ENCODE peak calls at places on chromosomes 6 and 20, in ten cellular contexts. N is esophagus muscularis mucosa, C is fibroblast of lung, Y is HCT116, U is cardiac muscle cell, L is upper lobe of right lung, A is neuronal stem cell, B is endothelial cell of umbilical vein, T is uterus, J is HepG2. R is an unnamed sample.

GRCh38 chr6:98827295-98828159 is 6.8 kb upstream of the POU3F2 start:
- DNase-seq in N (no peak), C (peak), Y (no peak), U (peak), L (no peak), A (peak), B (no peak), T (no peak), J (no peak), R (no peak)

GRCh38 chr20:4944918-4945317 is 56.4 kb downstream of the SLC23A2 start:
- DNase-seq in N (no peak), C (no peak), Y (no peak), U (no peak), L (no peak), A (no peak), B (no peak), T (no peak), J (no peak), R (no peak)

GRCh38 chr6:77965449-77965848 is 312.6 kb downstream of the MEI4 start:
- DNase-seq in N (no peak), C (no peak), Y (no peak), U (no peak), L (no peak), A (no peak), B (no peak), T (no peak), J (no peak), R (no peak)

GRCh38 chr6:11126876-11127275 is 15.4 kb upstream of the ERVFRD-1 start:
- DNase-seq in N (no peak), C (peak), Y (no peak), U (no peak), L (no peak), A (no peak), B (no peak), T (no peak), J (peak), R (no peak)

GRCh38 chr6:11232968-11233626 is 629 bp upstream of the NEDD9 start:
- DNase-seq in N (no peak), C (no peak), Y (no peak), U (peak), L (no peak), A (peak), B (no peak), T (no peak), J (peak), R (no peak)

GRCh38 chr20:52888096-52888495 is 84.1 kb upstream of the TSHZ2 start:
- DNase-seq in N (no peak), C (peak), Y (no peak), U (no peak), L (no peak), A (no peak), B (no peak), T (no peak), J (no peak), R (no peak)

GRCh38 chr6:16402501-16402900 is 164.1 kb downstream of the GMPR start:
- DNase-seq in N (no peak), C (no peak), Y (no peak), U (no peak), L (no peak), A (no peak), B (peak), T (peak), J (no peak), R (no peak)

GRCh38 chr6:43843669-43844171 is 73.7 kb downstream of the VEGFA start:
- DNase-seq in N (no peak), C (no peak), Y (no peak), U (no peak), L (no peak), A (no peak), B (no peak), T (no peak), J (no peak), R (no peak)

GRCh38 chr6:77092971-77093370 is 370.3 kb downstream of the HTR1B start:
- DNase-seq in N (no peak), C (peak), Y (no peak), U (no peak), L (no peak), A (no peak), B (peak), T (no peak), J (no peak), R (no peak)

GRCh38 chr6:143549630-143550268 is 38.2 kb upstream of the FUCA2 start:
- DNase-seq in N (no peak), C (no peak), Y (no peak), U (no peak), L (no peak), A (no peak), B (no peak), T (no peak), J (no peak), R (no peak)

GRCh38 chr6:47016236-47016635 is 25.9 kb downstream of the ADGRF1 start:
- DNase-seq in N (peak), C (no peak), Y (no peak), U (no peak), L (no peak), A (peak), B (no peak), T (no peak), J (no peak), R (no peak)

GRCh38 chr20:62977613-62978558 is 25.4 kb downstream of the SLC17A9 start:
- DNase-seq in N (no peak), C (no peak), Y (peak), U (no peak), L (no peak), A (no peak), B (no peak), T (no peak), J (no peak), R (no peak)

GRCh38 chr6:107740496-107741190 is 83.5 kb downstream of the SCML4 start:
- DNase-seq in N (peak), C (no peak), Y (no peak), U (no peak), L (no peak), A (no peak), B (no peak), T (no peak), J (no peak), R (no peak)

GRCh38 chr6:33929575-33930288 is 125.9 kb upstream of the MLN start:
- DNase-seq in N (no peak), C (no peak), Y (no peak), U (no peak), L (no peak), A (no peak), B (no peak), T (no peak), J (no peak), R (no peak)

GRCh38 chr6:155604991-155605390 is 149.4 kb upstream of the NOX3 start:
- DNase-seq in N (no peak), C (peak), Y (no peak), U (no peak), L (no peak), A (no peak), B (no peak), T (no peak), J (no peak), R (no peak)

GRCh38 chr6:84460491-84460890 is 233.0 kb upstream of the CEP162 start:
- DNase-seq in N (no peak), C (peak), Y (no peak), U (no peak), L (no peak), A (no peak), B (peak), T (no peak), J (no peak), R (no peak)

GRCh38 chr20:21103582-21104465 is 2.3 kb downstream of the LINC00237 start:
- DNase-seq in N (peak), C (no peak), Y (no peak), U (no peak), L (no peak), A (no peak), B (no peak), T (no peak), J (no peak), R (no peak)

GRCh38 chr20:19973920-19974620 is 43.1 kb upstream of the NAA20 start:
- DNase-seq in N (peak), C (peak), Y (no peak), U (no peak), L (peak), A (no peak), B (peak), T (peak), J (no peak), R (no peak)

GRCh38 chr6:152356659-152357058 is 280.5 kb downstream of the SYNE1 start:
- DNase-seq in N (no peak), C (peak), Y (peak), U (no peak), L (no peak), A (no peak), B (peak), T (no peak), J (peak), R (no peak)

GRCh38 chr6:122733259-122733658 is 46.3 kb upstream of the FABP7 start:
- DNase-seq in N (no peak), C (no peak), Y (no peak), U (no peak), L (no peak), A (no peak), B (no peak), T (no peak), J (no peak), R (no peak)

GRCh38 chr20:33125983-33126382 is 42.0 kb upstream of the BPIFA2 start:
- DNase-seq in N (no peak), C (no peak), Y (no peak), U (no peak), L (no peak), A (no peak), B (no peak), T (no peak), J (peak), R (no peak)

GRCh38 chr6:34393191-34393967 is 910 bp upstream of the NUDT3 start:
- DNase-seq in N (no peak), C (no peak), Y (no peak), U (no peak), L (no peak), A (no peak), B (no peak), T (no peak), J (no peak), R (no peak)

GRCh38 chr6:19552588-19552987 is 284.6 kb upstream of the ID4 start:
- DNase-seq in N (no peak), C (no peak), Y (no peak), U (no peak), L (no peak), A (no peak), B (no peak), T (no peak), J (no peak), R (no peak)

GRCh38 chr20:40719330-40719729 is 30.3 kb upstream of the MAFB start:
- DNase-seq in N (no peak), C (no peak), Y (no peak), U (no peak), L (no peak), A (no peak), B (no peak), T (no peak), J (no peak), R (no peak)

GRCh38 chr6:18386302-18386976 is 711 bp upstream of the RNF144B start:
- DNase-seq in N (no peak), C (peak), Y (no peak), U (peak), L (no peak), A (peak), B (peak), T (no peak), J (peak), R (no peak)

GRCh38 chr6:54618597-54618996 is 228.0 kb upstream of the FAM83B start:
- DNase-seq in N (no peak), C (no peak), Y (no peak), U (no peak), L (no peak), A (no peak), B (peak), T (no peak), J (no peak), R (no peak)

GRCh38 chr20:10359621-10360040 is 74.4 kb downstream of the MKKS start:
- DNase-seq in N (no peak), C (peak), Y (no peak), U (no peak), L (no peak), A (no peak), B (peak), T (no peak), J (no peak), R (no peak)

GRCh38 chr6:158313989-158314388 is 1.7 kb downstream of the TULP4 start:
- DNase-seq in N (no peak), C (no peak), Y (no peak), U (no peak), L (no peak), A (no peak), B (no peak), T (no peak), J (no peak), R (no peak)

GRCh38 chr6:43884660-43885022 is 114.6 kb downstream of the VEGFA start:
- DNase-seq in N (no peak), C (no peak), Y (no peak), U (no peak), L (peak), A (no peak), B (no peak), T (no peak), J (no peak), R (no peak)

GRCh38 chr20:2814076-2814475 is 711 bp upstream of the C20orf141 start:
- DNase-seq in N (no peak), C (no peak), Y (no peak), U (no peak), L (no peak), A (no peak), B (no peak), T (no peak), J (no peak), R (no peak)

GRCh38 chr6:48109902-48110301 is 1.1 kb downstream of the PTCHD4 start:
- DNase-seq in N (no peak), C (peak), Y (no peak), U (no peak), L (no peak), A (no peak), B (peak), T (no peak), J (peak), R (no peak)

GRCh38 chr6:142301421-142302391 is at the start of gene ADGRG6:
- DNase-seq in N (no peak), C (peak), Y (peak), U (peak), L (peak), A (peak), B (peak), T (no peak), J (peak), R (peak)

GRCh38 chr6:84771732-84772131 is 7.3 kb upstream of the TBX18 start:
- DNase-seq in N (no peak), C (no peak), Y (no peak), U (no peak), L (no peak), A (peak), B (peak), T (no peak), J (no peak), R (no peak)

GRCh38 chr6:159130846-159131245 is 38.4 kb upstream of the FNDC1 start:
- DNase-seq in N (no peak), C (no peak), Y (no peak), U (no peak), L (no peak), A (no peak), B (no peak), T (no peak), J (no peak), R (no peak)

GRCh38 chr6:20400476-20401402 is 940 bp upstream of the E2F3 start:
- DNase-seq in N (no peak), C (peak), Y (peak), U (peak), L (no peak), A (no peak), B (peak), T (peak), J (peak), R (peak)

GRCh38 chr20:62776692-62777527 is 19.4 kb upstream of the MRGBP start:
- DNase-seq in N (no peak), C (no peak), Y (peak), U (no peak), L (no peak), A (no peak), B (no peak), T (no peak), J (peak), R (no peak)

DNA sequence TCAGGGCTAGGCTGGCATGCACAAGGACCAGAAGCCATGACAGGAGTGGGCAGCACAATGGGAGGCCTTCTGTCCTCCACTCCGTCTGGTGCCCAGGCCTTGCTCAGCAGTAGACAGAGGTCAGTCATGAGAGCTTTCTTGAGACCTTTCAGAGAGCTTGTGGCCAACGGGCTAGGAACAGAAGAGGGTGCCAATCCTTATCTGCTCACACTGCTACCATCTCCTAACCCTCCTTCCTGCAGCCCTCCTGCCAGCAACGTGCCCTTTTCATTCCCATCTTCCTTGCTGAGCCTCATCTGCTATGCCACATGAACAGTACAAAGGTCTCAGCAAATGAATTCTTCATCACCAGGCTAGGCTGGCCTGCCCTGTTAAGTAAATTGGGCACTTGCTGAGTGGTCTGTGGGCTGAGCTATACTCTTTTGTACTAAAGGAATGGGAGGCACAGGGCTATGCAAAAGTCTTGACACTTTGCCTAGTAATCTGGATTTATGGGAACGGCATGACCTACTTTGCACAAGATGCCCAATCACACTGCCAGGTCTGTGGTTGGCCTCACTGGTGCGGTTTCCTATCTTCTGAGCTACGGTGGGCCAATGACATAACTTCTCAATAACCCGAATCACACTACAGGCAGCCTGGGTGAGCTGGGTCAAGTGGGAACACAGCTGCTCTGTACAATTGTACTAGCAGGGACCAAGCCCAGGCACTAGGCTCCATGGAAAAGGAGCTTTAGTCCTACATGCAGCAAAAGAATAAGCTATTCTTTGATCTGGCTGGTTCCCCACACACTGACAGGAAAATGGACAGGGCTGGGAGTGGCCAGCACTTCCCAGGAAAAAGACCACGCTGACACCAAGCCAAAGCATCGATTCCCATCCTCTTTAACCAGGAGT is 47.8 kb downstream of the ELOVL5 start:
- DNase-seq in N (no peak), C (peak), Y (no peak), U (peak), L (peak), A (no peak), B (peak), T (no peak), J (peak), R (peak)
- H3K27ac ChIP-seq in N (peak), C (no peak), Y (no peak), U (peak), L (peak), A (no peak), B (peak), T (no peak), J (no peak), R (peak)

GRCh38 chr6:160378218-160378617 is 30.0 kb downstream of the SLC22A3 start:
- DNase-seq in N (no peak), C (no peak), Y (no peak), U (no peak), L (no peak), A (no peak), B (no peak), T (no peak), J (no peak), R (no peak)
- H3K27ac ChIP-seq in N (no peak), C (no peak), Y (no peak), U (no peak), L (no peak), A (no peak), B (no peak), T (peak), J (no peak), R (no peak)

DNA sequence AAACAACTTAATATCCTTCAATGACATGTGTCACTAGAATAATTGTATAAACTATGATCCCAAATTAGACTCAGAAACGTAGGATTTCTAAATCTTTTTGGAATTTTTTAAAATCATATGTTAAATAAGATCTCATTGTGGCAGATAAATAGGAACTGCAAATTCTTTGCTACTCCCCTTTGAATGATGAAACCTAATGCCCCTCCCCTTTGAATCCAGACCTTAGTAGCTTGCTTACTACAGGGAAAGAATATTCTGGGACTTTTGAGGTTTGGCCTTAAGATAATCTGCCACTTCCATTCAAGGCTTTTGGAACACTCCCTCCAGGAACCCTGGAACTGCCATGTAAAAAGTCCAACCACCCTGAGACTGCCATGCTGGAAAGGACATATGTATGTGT is 7.2 kb downstream of the TDP2 start:
- DNase-seq in N (no peak), C (no peak), Y (no peak), U (no peak), L (no peak), A (no peak), B (no peak), T (no peak), J (no peak), R (no peak)
- H3K27ac ChIP-seq in N (no peak), C (peak), Y (no peak), U (no peak), L (peak), A (no peak), B (no peak), T (no peak), J (no peak), R (no peak)

GRCh38 chr20:22430154-22430745 is 154.1 kb downstream of the FOXA2 start:
- DNase-seq in N (no peak), C (peak), Y (no peak), U (no peak), L (no peak), A (peak), B (no peak), T (no peak), J (peak), R (no peak)
- H3K27ac ChIP-seq in N (no peak), C (no peak), Y (no peak), U (no peak), L (no peak), A (no peak), B (no peak), T (no peak), J (peak), R (no peak)

DNA sequence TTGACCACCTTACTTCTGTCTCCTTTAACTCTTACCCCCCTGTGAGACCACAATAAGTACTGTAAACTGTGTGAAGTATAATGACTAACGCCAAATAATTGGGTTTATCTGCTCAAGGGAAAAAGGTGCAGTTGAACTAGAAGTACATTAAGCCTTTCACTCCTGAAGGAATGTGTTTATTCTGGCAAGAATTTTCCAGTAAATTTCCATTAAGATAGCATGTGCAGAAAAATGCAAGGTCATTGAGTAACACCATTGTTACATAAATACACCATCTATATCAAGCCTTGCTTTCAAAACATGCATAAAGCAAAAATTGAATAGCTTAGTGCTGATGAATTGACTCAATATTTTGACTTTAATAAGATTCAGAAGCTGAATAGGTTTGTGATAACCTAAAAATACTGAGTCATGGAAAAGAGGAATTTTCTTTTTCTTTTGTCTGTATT is 65.4 kb downstream of the ARHGAP18 start:
- DNase-seq in N (no peak), C (peak), Y (peak), U (no peak), L (no peak), A (no peak), B (peak), T (no peak), J (peak), R (no peak)
- H3K27ac ChIP-seq in N (peak), C (peak), Y (peak), U (no peak), L (peak), A (no peak), B (peak), T (peak), J (peak), R (no peak)

GRCh38 chr6:131861356-131861755 is 53.5 kb downstream of the ENPP1 start:
- DNase-seq in N (no peak), C (peak), Y (no peak), U (no peak), L (no peak), A (no peak), B (no peak), T (no peak), J (no peak), R (no peak)
- H3K27ac ChIP-seq in N (no peak), C (no peak), Y (no peak), U (no peak), L (no peak), A (no peak), B (no peak), T (no peak), J (no peak), R (no peak)

GRCh38 chr6:161477901-161478425 is 204.1 kb upstream of the AGPAT4 start:
- DNase-seq in N (no peak), C (no peak), Y (no peak), U (no peak), L (no peak), A (no peak), B (no peak), T (no peak), J (no peak), R (no peak)

GRCh38 chr6:161481786-161482516 is 208.1 kb upstream of the AGPAT4 start:
- DNase-seq in N (no peak), C (no peak), Y (no peak), U (no peak), L (no peak), A (no peak), B (peak), T (no peak), J (no peak), R (no peak)

GRCh38 chr6:161482517-161482903 is 208.6 kb upstream of the AGPAT4 start:
- DNase-seq in N (no peak), C (no peak), Y (no peak), U (no peak), L (no peak), A (peak), B (no peak), T (no peak), J (no peak), R (no peak)

GRCh38 chr6:161480416-161481165 is 206.7 kb upstream of the AGPAT4 start:
- DNase-seq in N (no peak), C (peak), Y (no peak), U (no peak), L (no peak), A (no peak), B (no peak), T (no peak), J (no peak), R (no peak)

GRCh38 chr6:161476711-161477110 is 202.8 kb upstream of the AGPAT4 start:
- DNase-seq in N (no peak), C (peak), Y (no peak), U (no peak), L (no peak), A (no peak), B (peak), T (no peak), J (no peak), R (no peak)
- H3K27ac ChIP-seq in N (peak), C (no peak), Y (no peak), U (no peak), L (no peak), A (peak), B (no peak), T (no peak), J (no peak), R (no peak)

R was measured in substantia nigra.